ENCODE peak calls at places on chromosome 17, in eight cellular contexts. W is sigmoid colon, I is GM12892, A is A549, S is breast epithelium, Z is lower leg skin, U is prostate gland, K is GM12878. Q is an unnamed sample.

GRCh38 chr17:77460514-77461046 is 319.8 kb downstream of the SEC14L1 start:
- DNase-seq in W (no peak), I (no peak), A (no peak), S (no peak), Z (no peak), U (no peak), K (no peak), Q (no peak)

GRCh38 chr17:79940381-79941087 is 95.1 kb downstream of the TBC1D16 start:
- DNase-seq in W (peak), I (no peak), A (no peak), S (no peak), Z (peak), U (no peak), K (no peak), Q (no peak)

GRCh38 chr17:1742371-1743093 is at the start of gene SERPINF2:
- DNase-seq in W (no peak), I (no peak), A (no peak), S (no peak), Z (no peak), U (no peak), K (no peak), Q (no peak)

GRCh38 chr17:41547921-41548843 is 20.1 kb upstream of the KRT19 start:
- DNase-seq in W (peak), I (no peak), A (peak), S (peak), Z (peak), U (peak), K (no peak), Q (no peak)

GRCh38 chr17:43314582-43314981 is 80.8 kb upstream of the RNU2-1 start:
- DNase-seq in W (no peak), I (no peak), A (no peak), S (no peak), Z (peak), U (no peak), K (no peak), Q (no peak)

GRCh38 chr17:42709561-42709960 is 27.2 kb downstream of the CNTNAP1 start:
- DNase-seq in W (no peak), I (no peak), A (no peak), S (no peak), Z (no peak), U (no peak), K (no peak), Q (no peak)

GRCh38 chr17:71628306-71628705 is 492.5 kb upstream of the SOX9 start:
- DNase-seq in W (no peak), I (no peak), A (no peak), S (no peak), Z (no peak), U (no peak), K (no peak), Q (no peak)

GRCh38 chr17:50469671-50470305 is 1.1 kb upstream of the CHAD start:
- DNase-seq in W (no peak), I (no peak), A (no peak), S (no peak), Z (no peak), U (no peak), K (no peak), Q (peak)

GRCh38 chr17:27207073-27207511 is 86.8 kb upstream of the WSB1 start:
- DNase-seq in W (no peak), I (no peak), A (peak), S (no peak), Z (no peak), U (no peak), K (no peak), Q (no peak)

GRCh38 chr17:14882131-14882530 is 383.0 kb downstream of the PMP22 start:
- DNase-seq in W (no peak), I (no peak), A (no peak), S (no peak), Z (no peak), U (no peak), K (no peak), Q (no peak)

GRCh38 chr17:45227101-45227591 is 5.5 kb downstream of the FMNL1 start:
- DNase-seq in W (no peak), I (peak), A (no peak), S (no peak), Z (peak), U (no peak), K (peak), Q (no peak)

GRCh38 chr17:44599298-44600175 is 42.3 kb downstream of the FZD2 start:
- DNase-seq in W (no peak), I (no peak), A (peak), S (peak), Z (no peak), U (no peak), K (no peak), Q (no peak)

GRCh38 chr17:60934723-60935122 is 257.1 kb downstream of the BCAS3 start:
- DNase-seq in W (no peak), I (no peak), A (no peak), S (no peak), Z (no peak), U (no peak), K (no peak), Q (no peak)

GRCh38 chr17:17730250-17730935 is 49.1 kb downstream of the RAI1 start:
- DNase-seq in W (no peak), I (no peak), A (no peak), S (no peak), Z (no peak), U (no peak), K (no peak), Q (no peak)

GRCh38 chr17:15436399-15437369 is 30.7 kb downstream of the CDRT4 start:
- DNase-seq in W (peak), I (no peak), A (peak), S (no peak), Z (peak), U (no peak), K (no peak), Q (peak)

GRCh38 chr17:73189417-73190099 is 3.3 kb upstream of the COG1 start:
- DNase-seq in W (no peak), I (no peak), A (peak), S (no peak), Z (no peak), U (peak), K (no peak), Q (no peak)

DNA sequence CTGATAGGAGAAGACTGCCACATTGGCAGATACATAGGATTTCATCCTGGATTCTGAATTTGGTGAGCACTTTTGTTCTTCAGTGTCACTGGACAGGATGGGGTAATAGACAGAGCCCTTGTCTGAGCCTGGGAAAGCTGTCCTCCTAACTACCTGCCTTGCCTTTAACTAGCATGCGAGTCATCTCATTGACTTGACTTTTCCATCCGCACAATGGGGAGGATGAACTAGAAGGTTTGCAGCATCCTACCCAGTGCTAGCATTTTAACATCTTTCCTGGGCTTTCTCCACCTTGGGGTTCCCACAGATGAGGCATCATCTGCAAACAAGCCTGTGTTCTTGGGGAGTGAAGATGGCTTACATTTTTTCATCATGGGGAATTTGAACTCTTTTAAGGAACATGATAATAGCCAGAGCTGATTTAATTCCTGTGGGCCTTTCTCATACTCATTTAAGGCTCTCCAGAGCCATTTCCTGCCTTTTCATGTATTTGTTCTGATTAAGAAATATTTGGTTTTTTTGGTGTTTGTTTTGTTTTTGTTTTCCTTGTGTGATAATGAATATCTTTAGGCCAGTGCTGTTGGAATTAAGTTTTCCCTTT is 139.5 kb downstream of the MSI2 start:
- DNase-seq in W (no peak), I (no peak), A (no peak), S (no peak), Z (no peak), U (no peak), K (no peak), Q (no peak)
- TF ChIP-seq POLR2A in W (no peak), I (no peak), A (no peak), S (no peak), Z (no peak), U (no peak), K (no peak), Q (no peak)

DNA sequence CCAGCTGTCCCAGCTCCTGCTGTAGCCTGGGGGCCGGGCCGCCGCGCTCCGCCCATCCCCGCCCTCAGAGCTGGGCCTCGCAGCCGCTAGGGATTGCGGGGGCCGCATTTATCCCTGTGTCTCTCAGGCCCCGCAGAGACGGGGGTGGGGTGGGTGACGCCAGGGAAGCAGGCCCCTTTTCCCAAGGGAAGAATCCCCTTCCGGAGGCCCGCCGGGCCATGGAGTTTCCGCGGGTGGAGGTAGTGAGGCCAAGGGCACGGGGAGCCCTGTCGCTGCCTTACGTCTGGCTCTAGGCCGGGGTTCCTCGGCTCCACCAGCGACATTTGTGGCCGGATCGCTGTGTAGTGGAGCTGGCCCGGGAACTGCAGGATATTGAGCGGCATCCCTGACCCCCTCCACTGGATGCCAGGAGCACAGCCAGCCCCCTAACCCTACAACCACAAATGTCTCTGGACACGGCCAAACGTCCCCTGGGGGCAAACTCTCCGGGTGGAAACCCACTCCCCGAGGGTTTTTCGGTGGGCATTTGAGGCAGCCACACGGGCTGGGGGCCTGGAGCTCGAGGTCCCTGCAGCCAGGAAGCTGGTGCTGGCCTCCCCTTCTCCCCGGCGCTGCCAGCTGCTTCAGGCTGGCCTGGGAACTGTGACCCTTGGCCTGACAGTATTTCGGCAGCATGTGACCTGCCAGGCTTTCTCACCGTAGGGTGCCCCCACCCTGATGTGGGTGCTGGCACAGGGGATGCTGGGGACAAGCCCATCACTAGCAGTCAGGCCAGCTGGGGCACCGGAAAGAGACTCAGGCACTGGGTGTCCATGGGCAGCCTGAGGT is 12.0 kb upstream of the CD300A start:
- DNase-seq in W (peak), I (no peak), A (peak), S (no peak), Z (peak), U (peak), K (no peak), Q (no peak)
- TF ChIP-seq POLR2A in W (peak), I (no peak), A (no peak), S (no peak), Z (no peak), U (peak), K (no peak), Q (peak)

DNA sequence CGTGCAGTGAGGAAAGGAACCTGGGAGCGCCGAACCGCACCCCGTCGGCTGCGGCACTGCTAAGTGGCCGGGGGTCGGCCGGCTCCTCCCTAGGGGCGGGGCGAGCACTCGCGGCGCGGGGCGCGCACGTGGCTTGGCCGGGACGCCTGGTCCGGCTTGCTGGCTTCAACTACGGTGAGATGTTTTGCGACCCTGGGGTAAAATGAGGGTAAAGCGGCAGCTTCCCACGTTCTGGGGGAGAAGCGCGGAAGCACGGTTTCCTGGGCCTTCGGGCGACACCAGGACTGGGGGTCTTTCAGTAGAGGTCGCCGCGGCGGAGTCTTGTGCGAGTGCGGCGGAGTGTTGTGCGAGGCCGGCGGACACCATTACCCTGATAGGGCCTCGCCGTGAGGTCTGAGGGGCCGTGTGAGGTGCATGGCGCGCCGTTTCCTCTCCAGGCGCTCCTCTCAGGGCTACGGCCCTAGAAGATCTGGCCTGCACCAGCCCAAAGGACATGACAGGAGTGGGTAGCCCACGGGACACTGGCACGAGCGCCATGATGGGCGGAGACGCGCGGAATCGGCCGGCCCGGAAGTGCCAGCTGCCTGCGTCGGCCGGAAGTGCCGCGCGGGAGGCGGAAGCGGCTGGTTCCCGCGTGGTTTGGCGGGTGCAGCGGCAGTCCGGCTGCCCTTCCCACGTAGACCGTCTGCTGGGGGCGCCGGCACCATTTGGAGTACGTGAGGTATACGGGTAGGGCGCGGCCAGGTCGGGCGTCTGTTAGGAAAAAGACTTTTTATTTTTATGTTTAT is at the start of gene PIGW:
- DNase-seq in W (peak), I (peak), A (peak), S (peak), Z (peak), U (peak), K (peak), Q (peak)
- TF ChIP-seq POLR2A in W (peak), I (peak), A (peak), S (peak), Z (peak), U (peak), K (peak), Q (peak)

DNA sequence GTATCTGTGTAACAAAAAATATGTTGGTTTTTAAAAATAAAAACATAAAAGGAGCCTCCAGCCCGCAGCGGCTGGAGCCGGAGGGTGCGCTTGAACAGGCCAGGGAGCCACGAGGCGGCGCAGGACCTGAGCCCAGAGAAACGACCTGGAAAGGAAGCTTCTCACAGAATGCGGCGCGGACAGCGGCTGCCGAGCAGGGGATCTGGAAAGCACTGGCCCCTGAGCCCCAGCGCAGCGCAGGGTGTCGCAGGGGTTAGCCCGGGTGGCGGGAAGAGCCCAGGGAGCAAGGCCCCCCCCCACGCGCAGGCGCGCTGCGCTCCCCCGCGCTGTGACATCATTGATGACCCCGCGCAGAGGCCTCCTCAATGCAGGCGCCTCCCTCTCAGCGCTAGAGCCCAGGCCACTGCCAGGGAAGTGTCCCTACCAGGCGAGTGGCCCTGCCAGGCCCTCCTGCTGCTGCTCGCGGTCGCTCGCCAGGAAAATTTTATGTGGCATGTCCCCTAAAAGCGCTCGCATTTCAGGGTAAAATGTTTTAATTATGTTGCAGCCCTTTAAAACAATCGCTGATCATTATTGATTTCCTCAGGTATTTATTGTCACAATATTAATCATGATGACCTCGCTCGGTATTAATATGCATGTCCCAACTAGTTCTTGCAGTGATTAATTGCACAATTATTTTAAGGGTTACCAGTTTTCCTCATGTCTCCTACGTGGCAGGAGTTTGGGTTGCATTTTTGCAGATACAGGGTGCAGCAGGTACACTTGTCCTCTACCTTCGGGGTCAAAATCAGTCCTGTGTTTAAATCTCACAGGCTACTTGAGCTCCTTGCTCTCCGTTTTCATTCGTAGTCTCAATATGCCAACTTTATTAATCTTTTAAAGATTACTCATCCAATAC is 134.2 kb downstream of the USP22 start:
- DNase-seq in W (peak), I (peak), A (peak), S (peak), Z (peak), U (peak), K (peak), Q (peak)
- TF ChIP-seq POLR2A in W (no peak), I (peak), A (peak), S (no peak), Z (no peak), U (peak), K (peak), Q (no peak)

GRCh38 chr17:47099987-47100711 is 88.9 kb downstream of the CDC27 start:
- DNase-seq in W (peak), I (peak), A (peak), S (peak), Z (peak), U (peak), K (peak), Q (peak)
- TF ChIP-seq POLR2A in W (peak), I (peak), A (peak), S (no peak), Z (no peak), U (peak), K (peak), Q (peak)

GRCh38 chr17:32444301-32445074 is at the start of gene PSMD11:
- DNase-seq in W (peak), I (peak), A (peak), S (peak), Z (peak), U (peak), K (peak), Q (peak)
- TF ChIP-seq POLR2A in W (peak), I (peak), A (peak), S (peak), Z (no peak), U (peak), K (peak), Q (peak)

GRCh38 chr17:62065611-62066468 is 762 bp upstream of the MED13 start:
- DNase-seq in W (peak), I (peak), A (peak), S (peak), Z (peak), U (peak), K (peak), Q (peak)
- TF ChIP-seq POLR2A in W (peak), I (peak), A (peak), S (peak), Z (peak), U (peak), K (peak), Q (peak)

GRCh38 chr17:49214665-49215360 is 4.3 kb downstream of the ABI3 start:
- DNase-seq in W (no peak), I (no peak), A (no peak), S (peak), Z (no peak), U (no peak), K (no peak), Q (no peak)
- TF ChIP-seq POLR2A in W (no peak), I (no peak), A (no peak), S (no peak), Z (no peak), U (no peak), K (no peak), Q (no peak)

GRCh38 chr17:39200957-39201510 is 951 bp downstream of the RPL19 start:
- DNase-seq in W (no peak), I (no peak), A (no peak), S (no peak), Z (no peak), U (no peak), K (no peak), Q (no peak)
- TF ChIP-seq POLR2A in W (no peak), I (peak), A (no peak), S (no peak), Z (no peak), U (no peak), K (no peak), Q (no peak)

Q was measured in gastrocnemius medialis.